ENCODE peak calls at places on chromosomes 13 and 19, in nine cellular contexts. A is cardiac muscle cell, L is tibial nerve, V is spleen, F is GM23248, W is GM06990, Q is heart left ventricle, H is body of pancreas, J is tibial artery. R is an unnamed sample. For H3K27me3, the result is how much of the 10 kb centered on the place peaks cover.

GRCh38 chr13:94115054-94115453 is 364.4 kb downstream of the DCT start:
- DNase-seq in A (no peak), L (no peak), V (no peak), F (no peak), W (no peak), Q (no peak), H (no peak), J (no peak), R (no peak)

GRCh38 chr13:111947876-111948275 is 119.1 kb upstream of the SOX1 start:
- DNase-seq in A (no peak), L (no peak), V (peak), F (no peak), W (no peak), Q (no peak), H (no peak), J (no peak), R (no peak)

GRCh38 chr13:30196025-30196424 is 111.3 kb downstream of the KATNAL1 start:
- DNase-seq in A (peak), L (no peak), V (no peak), F (no peak), W (no peak), Q (no peak), H (no peak), J (no peak), R (no peak)

GRCh38 chr19:53892301-53892980 is 10.4 kb downstream of the PRKCG start:
- DNase-seq in A (no peak), L (no peak), V (no peak), F (no peak), W (no peak), Q (no peak), H (no peak), J (no peak), R (no peak)

GRCh38 chr13:99991013-99991805 is 9.6 kb downstream of the ZIC2 start:
- DNase-seq in A (no peak), L (no peak), V (no peak), F (no peak), W (no peak), Q (no peak), H (no peak), J (no peak), R (no peak)

GRCh38 chr19:10587022-10587838 is at the start of gene AP1M2:
- DNase-seq in A (no peak), L (no peak), V (no peak), F (no peak), W (no peak), Q (no peak), H (peak), J (no peak), R (no peak)

GRCh38 chr13:92164822-92165221 is 766.4 kb downstream of the GPC5 start:
- DNase-seq in A (no peak), L (no peak), V (no peak), F (no peak), W (no peak), Q (no peak), H (no peak), J (no peak), R (no peak)

GRCh38 chr13:111031531-111031961 is 83.6 kb upstream of the ARHGEF7 start:
- DNase-seq in A (peak), L (no peak), V (no peak), F (peak), W (no peak), Q (no peak), H (no peak), J (peak), R (no peak)

GRCh38 chr19:42254083-42254849 is 662 bp downstream of the ERF start:
- DNase-seq in A (peak), L (peak), V (peak), F (peak), W (peak), Q (peak), H (peak), J (peak), R (peak)

GRCh38 chr19:50819636-50820035 is 4.0 kb downstream of the KLK1 start:
- DNase-seq in A (no peak), L (no peak), V (no peak), F (no peak), W (no peak), Q (no peak), H (no peak), J (no peak), R (no peak)

GRCh38 chr13:110714798-110715394 is 1.4 kb downstream of the ING1 start:
- DNase-seq in A (peak), L (peak), V (peak), F (peak), W (no peak), Q (peak), H (peak), J (peak), R (peak)

GRCh38 chr13:92221916-92222315 is 823.5 kb downstream of the GPC5 start:
- DNase-seq in A (no peak), L (no peak), V (no peak), F (no peak), W (no peak), Q (no peak), H (no peak), J (no peak), R (no peak)

GRCh38 chr19:55173717-55174409 is 6.2 kb downstream of the SYT5 start:
- DNase-seq in A (peak), L (no peak), V (peak), F (peak), W (peak), Q (peak), H (peak), J (no peak), R (no peak)

GRCh38 chr19:38711726-38712153 is 32.5 kb downstream of the CAPN12 start:
- DNase-seq in A (peak), L (no peak), V (no peak), F (peak), W (no peak), Q (peak), H (no peak), J (peak), R (no peak)

GRCh38 chr19:20558011-20558410 is 7.6 kb downstream of the ZNF737 start:
- DNase-seq in A (no peak), L (no peak), V (no peak), F (no peak), W (no peak), Q (no peak), H (peak), J (no peak), R (no peak)

GRCh38 chr19:29673451-29674371 is 8.4 kb downstream of the PLEKHF1 start:
- DNase-seq in A (no peak), L (no peak), V (peak), F (no peak), W (no peak), Q (peak), H (no peak), J (peak), R (no peak)

GRCh38 chr13:77176350-77176749 is 149.4 kb upstream of the FBXL3 start:
- DNase-seq in A (peak), L (no peak), V (no peak), F (peak), W (no peak), Q (no peak), H (no peak), J (no peak), R (no peak)

GRCh38 chr19:28794301-28794700 is 418.6 kb downstream of the UQCRFS1 start:
- DNase-seq in A (no peak), L (no peak), V (no peak), F (no peak), W (no peak), Q (no peak), H (no peak), J (no peak), R (no peak)

GRCh38 chr13:101049166-101049850 is 367.0 kb downstream of the NALCN start:
- DNase-seq in A (no peak), L (no peak), V (no peak), F (peak), W (no peak), Q (no peak), H (no peak), J (no peak), R (no peak)

GRCh38 chr13:44218501-44219240 is 155.0 kb upstream of the SERP2 start:
- DNase-seq in A (peak), L (peak), V (no peak), F (no peak), W (no peak), Q (peak), H (peak), J (peak), R (no peak)

GRCh38 chr19:13530720-13531119 is 24.4 kb upstream of the CACNA1A start:
- DNase-seq in A (no peak), L (no peak), V (no peak), F (no peak), W (no peak), Q (no peak), H (no peak), J (no peak), R (no peak)

GRCh38 chr19:46115396-46116109 is 8.9 kb downstream of the IGFL3 start:
- DNase-seq in A (peak), L (no peak), V (no peak), F (peak), W (no peak), Q (no peak), H (no peak), J (no peak), R (no peak)

GRCh38 chr13:94329277-94329676 is 150.2 kb downstream of the DCT start:
- DNase-seq in A (peak), L (no peak), V (no peak), F (peak), W (no peak), Q (no peak), H (no peak), J (no peak), R (no peak)

GRCh38 chr13:94232161-94232560 is 247.3 kb downstream of the DCT start:
- DNase-seq in A (no peak), L (no peak), V (no peak), F (no peak), W (no peak), Q (no peak), H (no peak), J (no peak), R (no peak)

GRCh38 chr13:65966991-65967451 is 1263.1 kb downstream of the PCDH9 start:
- DNase-seq in A (peak), L (no peak), V (no peak), F (peak), W (no peak), Q (no peak), H (no peak), J (no peak), R (no peak)

GRCh38 chr19:45800009-45800553 is 7.4 kb upstream of the DMWD start:
- DNase-seq in A (peak), L (no peak), V (no peak), F (peak), W (peak), Q (no peak), H (no peak), J (no peak), R (no peak)

GRCh38 chr13:112905990-112906641 is 62.9 kb upstream of the MCF2L start:
- DNase-seq in A (no peak), L (no peak), V (no peak), F (no peak), W (no peak), Q (no peak), H (no peak), J (no peak), R (no peak)

GRCh38 chr19:54439174-54439851 is 9.7 kb upstream of the LENG8 start:
- DNase-seq in A (peak), L (peak), V (no peak), F (peak), W (no peak), Q (peak), H (peak), J (no peak), R (no peak)

GRCh38 chr13:53028637-53029121 is at the start of gene OLFM4:
- DNase-seq in A (no peak), L (no peak), V (no peak), F (no peak), W (no peak), Q (no peak), H (no peak), J (no peak), R (no peak)

GRCh38 chr13:100302391-100302790 is 213.5 kb downstream of the PCCA start:
- DNase-seq in A (no peak), L (no peak), V (no peak), F (no peak), W (no peak), Q (no peak), H (no peak), J (no peak), R (no peak)

GRCh38 chr13:40016953-40017660 is 361.6 kb downstream of the COG6 start:
- DNase-seq in A (no peak), L (no peak), V (no peak), F (no peak), W (no peak), Q (no peak), H (no peak), J (no peak), R (no peak)

GRCh38 chr19:50380767-50381166 is 3.4 kb upstream of the POLD1 start:
- DNase-seq in A (no peak), L (no peak), V (peak), F (no peak), W (no peak), Q (peak), H (peak), J (no peak), R (no peak)

GRCh38 chr13:33931397-33931987 is 113.5 kb downstream of the RFC3 start:
- DNase-seq in A (peak), L (peak), V (no peak), F (peak), W (peak), Q (no peak), H (no peak), J (no peak), R (no peak)

GRCh38 chr19:46600393-46601317 is 475 bp upstream of the CALM3 start:
- DNase-seq in A (peak), L (peak), V (peak), F (peak), W (peak), Q (peak), H (peak), J (peak), R (peak)

GRCh38 chr19:18000981-18001836 is 6.8 kb upstream of the ARRDC2 start:
- DNase-seq in A (peak), L (peak), V (peak), F (peak), W (peak), Q (peak), H (peak), J (peak), R (peak)

GRCh38 chr19:29843180-29844051 is 31.6 kb downstream of the CCNE1 start:
- DNase-seq in A (peak), L (peak), V (peak), F (peak), W (no peak), Q (peak), H (peak), J (peak), R (peak)

GRCh38 chr13:75258159-75258782 is 223.7 kb downstream of the TBC1D4 start:
- DNase-seq in A (peak), L (no peak), V (no peak), F (peak), W (no peak), Q (no peak), H (no peak), J (no peak), R (no peak)

GRCh38 chr13:77584111-77584510 is 48.6 kb downstream of the SCEL start:
- DNase-seq in A (no peak), L (no peak), V (no peak), F (no peak), W (no peak), Q (no peak), H (no peak), J (no peak), R (no peak)

GRCh38 chr13:46170687-46171086 is 11.3 kb downstream of the LCP1 start:
- DNase-seq in A (peak), L (no peak), V (no peak), F (no peak), W (no peak), Q (no peak), H (no peak), J (no peak), R (peak)

GRCh38 chr19:57642396-57643046 is 9.6 kb downstream of the ZNF211 start:
- DNase-seq in A (no peak), L (no peak), V (no peak), F (no peak), W (no peak), Q (no peak), H (no peak), J (no peak), R (no peak)
- H3K27me3 ChIP-seq in A (under half), L (under half), V (under half), F (under half), W (under half), Q (under half), H (under half), J (under half), R (under half)

GRCh38 chr19:7529246-7529600 is 6.3 kb upstream of the PNPLA6 start:
- DNase-seq in A (no peak), L (no peak), V (no peak), F (no peak), W (no peak), Q (no peak), H (no peak), J (no peak), R (no peak)

GRCh38 chr19:7528522-7529245 is 6.3 kb downstream of the MCOLN1 start:
- DNase-seq in A (no peak), L (no peak), V (no peak), F (no peak), W (no peak), Q (no peak), H (no peak), J (no peak), R (no peak)

GRCh38 chr19:7528192-7528519 is 5.7 kb downstream of the MCOLN1 start:
- DNase-seq in A (no peak), L (no peak), V (peak), F (no peak), W (no peak), Q (no peak), H (no peak), J (no peak), R (no peak)

GRCh38 chr19:7527516-7528191 is 5.2 kb downstream of the MCOLN1 start:
- DNase-seq in A (no peak), L (no peak), V (peak), F (no peak), W (no peak), Q (peak), H (no peak), J (no peak), R (no peak)

DNA sequence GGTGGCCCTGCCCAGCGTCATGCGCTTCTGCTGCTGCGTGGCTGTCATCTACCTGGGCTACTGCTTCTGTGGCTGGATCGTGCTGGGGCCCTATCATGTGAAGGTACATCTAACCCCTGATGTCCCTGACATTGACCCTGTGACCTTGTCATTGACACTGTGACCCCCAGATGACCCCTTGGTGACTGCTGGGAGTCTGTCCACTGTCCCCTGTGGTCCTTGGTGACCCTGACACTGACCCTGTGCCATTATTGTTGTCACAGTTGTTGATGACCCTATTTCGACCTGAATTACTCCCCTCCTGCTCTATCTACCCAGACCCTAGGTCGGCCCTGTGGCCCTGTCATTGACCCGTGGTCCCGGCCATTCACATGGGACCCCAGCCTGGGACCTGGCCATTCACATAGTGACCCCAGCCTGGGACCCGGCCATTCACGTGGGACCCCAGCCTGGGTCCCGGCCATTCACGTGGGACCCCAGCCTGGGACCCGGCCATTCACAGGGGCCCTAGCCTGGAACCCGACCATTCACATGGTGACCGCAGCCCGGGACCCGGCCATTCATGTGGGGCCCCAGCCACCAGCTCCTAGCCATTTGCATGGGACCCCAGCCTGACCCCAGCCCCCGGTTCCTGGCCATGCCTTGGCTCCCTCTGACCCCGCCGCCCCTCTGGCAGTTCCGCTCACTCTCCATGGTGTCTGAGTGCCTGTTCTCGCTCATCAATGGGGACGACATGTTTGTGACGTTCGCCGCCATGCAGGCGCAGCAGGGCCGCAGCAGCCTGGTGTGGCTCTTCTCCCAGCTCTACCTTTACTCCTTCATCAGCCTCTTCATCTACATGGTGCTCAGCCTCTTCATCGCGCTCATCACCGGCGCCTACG is 5.7 kb upstream of the PNPLA6 start:
- DNase-seq in A (no peak), L (no peak), V (no peak), F (no peak), W (no peak), Q (no peak), H (no peak), J (no peak), R (no peak)
- H3K27me3 ChIP-seq in A (under half), L (under half), V (under half), F (under half), W (under half), Q (under half), H (under half), J (under half), R (under half)

DNA sequence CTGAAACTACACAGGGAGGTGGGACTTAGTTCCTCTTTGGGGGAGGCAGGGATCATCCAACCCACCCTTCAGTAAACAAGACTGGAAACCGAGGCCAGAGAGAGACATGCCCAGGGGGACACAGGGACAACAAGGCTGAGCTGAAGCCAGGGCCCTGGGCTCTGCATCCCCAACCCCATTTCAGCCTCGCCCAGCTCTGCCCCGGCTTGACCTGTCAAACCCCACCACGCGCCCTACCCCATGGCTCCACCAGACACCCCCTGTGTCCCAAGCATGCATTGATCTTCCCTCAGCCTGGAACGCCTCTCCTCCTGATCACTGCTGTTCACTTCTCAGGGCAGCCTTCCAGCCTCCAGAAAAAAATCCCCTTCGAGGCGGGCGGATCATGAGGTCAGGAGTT is 2.0 kb upstream of the APC2 start:
- DNase-seq in A (no peak), L (no peak), V (no peak), F (no peak), W (no peak), Q (no peak), H (no peak), J (no peak), R (no peak)
- H3K27me3 ChIP-seq in A (half or more), L (half or more), V (half or more), F (under half), W (under half), Q (half or more), H (half or more), J (under half), R (half or more)

GRCh38 chr19:588093-588742 is 1.5 kb upstream of the HCN2 start:
- DNase-seq in A (peak), L (no peak), V (no peak), F (peak), W (peak), Q (peak), H (peak), J (no peak), R (peak)
- H3K27me3 ChIP-seq in A (under half), L (half or more), V (half or more), F (under half), W (under half), Q (half or more), H (under half), J (under half), R (under half)

R was measured in CD8-positive, alpha-beta memory T cell.